ENCODE peak calls at places on chromosome 3, in five cellular contexts. H, J, M, O and Q are unnamed samples. For H3K4me1, the result is how much of the 10 kb centered on the place peaks cover.

GRCh38 chr3:118705827-118706226 is 328.8 kb downstream of the IGSF11 start:
- DNase-seq in H (no peak), J (no peak), M (no peak), O (no peak), Q (no peak)

GRCh38 chr3:149830902-149831301 is 17.9 kb downstream of the RNF13 start:
- DNase-seq in H (no peak), J (peak), M (no peak), O (no peak), Q (no peak)

GRCh38 chr3:197499427-197499826 is 56.3 kb downstream of the BDH1 start:
- DNase-seq in H (no peak), J (no peak), M (peak), O (no peak), Q (no peak)

GRCh38 chr3:175672119-175672689 is 813.1 kb downstream of the NAALADL2 start:
- DNase-seq in H (no peak), J (no peak), M (peak), O (peak), Q (no peak)

GRCh38 chr3:114455432-114455831 is 161.6 kb downstream of the TIGIT start:
- DNase-seq in H (no peak), J (no peak), M (no peak), O (no peak), Q (no peak)

GRCh38 chr3:15630646-15631350 is 29.3 kb downstream of the BTD start:
- DNase-seq in H (no peak), J (no peak), M (peak), O (peak), Q (no peak)

GRCh38 chr3:127760361-127760760 is 62.0 kb downstream of the MGLL start:
- DNase-seq in H (no peak), J (no peak), M (no peak), O (no peak), Q (no peak)

GRCh38 chr3:178455966-178456365 is 80.3 kb upstream of the KCNMB2 start:
- DNase-seq in H (no peak), J (no peak), M (no peak), O (no peak), Q (no peak)

GRCh38 chr3:69288161-69288895 is 97.6 kb downstream of the FRMD4B start:
- DNase-seq in H (no peak), J (no peak), M (peak), O (no peak), Q (no peak)

GRCh38 chr3:72161870-72162617 is 377.1 kb upstream of the PROK2 start:
- DNase-seq in H (no peak), J (no peak), M (no peak), O (no peak), Q (no peak)

GRCh38 chr3:187849255-187849654 is 104.0 kb upstream of the BCL6 start:
- DNase-seq in H (no peak), J (no peak), M (no peak), O (no peak), Q (no peak)

GRCh38 chr3:54433846-54434245 is 311.5 kb downstream of the CACNA2D3 start:
- DNase-seq in H (no peak), J (no peak), M (no peak), O (peak), Q (no peak)

GRCh38 chr3:71214797-71215196 is 368.7 kb downstream of the FOXP1 start:
- DNase-seq in H (no peak), J (no peak), M (no peak), O (no peak), Q (no peak)

GRCh38 chr3:65412591-65412990 is 626.1 kb downstream of the MAGI1 start:
- DNase-seq in H (no peak), J (no peak), M (no peak), O (no peak), Q (no peak)

GRCh38 chr3:190534386-190534785 is 20.5 kb downstream of the IL1RAP start:
- DNase-seq in H (no peak), J (no peak), M (no peak), O (no peak), Q (no peak)

GRCh38 chr3:114597012-114597411 is 303.2 kb downstream of the TIGIT start:
- DNase-seq in H (no peak), J (no peak), M (no peak), O (peak), Q (no peak)

GRCh38 chr3:102356506-102356905 is 78.3 kb upstream of the ZPLD1 start:
- DNase-seq in H (no peak), J (no peak), M (no peak), O (no peak), Q (no peak)

GRCh38 chr3:138043266-138044029 is 33.5 kb downstream of the CLDN18 start:
- DNase-seq in H (no peak), J (no peak), M (peak), O (peak), Q (no peak)

GRCh38 chr3:52432631-52433030 is 12.3 kb downstream of the SEMA3G start:
- DNase-seq in H (no peak), J (no peak), M (no peak), O (no peak), Q (peak)

GRCh38 chr3:129025108-129025507 is 24.0 kb downstream of the EFCC1 start:
- DNase-seq in H (no peak), J (no peak), M (no peak), O (no peak), Q (peak)

GRCh38 chr3:172516318-172517214 is 6.7 kb downstream of the TNFSF10 start:
- DNase-seq in H (peak), J (no peak), M (no peak), O (peak), Q (peak)
- H3K4me1 ChIP-seq in H (under half), J (under half), M (half or more), O (under half), Q (under half)

GRCh38 chr3:62319570-62320243 is 53.6 kb downstream of the FEZF2 start:
- DNase-seq in H (no peak), J (no peak), M (no peak), O (no peak), Q (no peak)

GRCh38 chr3:62316525-62316924 is 56.8 kb downstream of the FEZF2 start:
- DNase-seq in H (no peak), J (no peak), M (no peak), O (no peak), Q (no peak)

GRCh38 chr3:62318752-62319569 is 54.4 kb downstream of the FEZF2 start:
- DNase-seq in H (peak), J (peak), M (peak), O (peak), Q (peak)

GRCh38 chr3:62323241-62323640 is 50.1 kb downstream of the FEZF2 start:
- DNase-seq in H (no peak), J (no peak), M (no peak), O (no peak), Q (no peak)

DNA sequence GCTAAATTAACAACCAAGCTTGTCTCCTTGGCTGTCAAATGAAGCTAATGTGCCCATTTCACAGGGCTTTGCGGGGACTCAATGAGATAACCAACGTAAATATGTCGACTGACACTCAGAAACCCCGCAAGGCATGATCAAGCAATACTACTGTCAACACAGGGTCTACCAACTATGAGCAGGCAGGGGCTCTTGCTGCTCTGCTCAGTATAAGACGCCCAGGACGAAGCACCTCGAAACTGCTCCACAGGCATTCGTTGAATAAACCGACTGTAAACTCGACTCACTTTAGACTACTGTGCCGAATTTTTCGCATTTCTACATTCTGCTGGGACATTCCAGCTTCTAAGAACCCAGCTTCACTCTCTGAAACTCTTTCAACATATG is 55.0 kb downstream of the FEZF2 start:
- DNase-seq in H (no peak), J (no peak), M (no peak), O (no peak), Q (no peak)
- H3K4me3 ChIP-seq in H (peak), J (no peak), M (peak), O (peak), Q (peak)

GRCh38 chr3:152380048-152380447 is 111.3 kb downstream of the MBNL1 start:
- DNase-seq in H (no peak), J (no peak), M (no peak), O (peak), Q (no peak)

GRCh38 chr3:152377184-152377570 is 108.4 kb downstream of the MBNL1 start:
- DNase-seq in H (no peak), J (no peak), M (no peak), O (no peak), Q (no peak)

GRCh38 chr3:152381881-152382295 is 113.2 kb downstream of the MBNL1 start:
- DNase-seq in H (no peak), J (no peak), M (no peak), O (peak), Q (no peak)

GRCh38 chr3:152376351-152377183 is 107.8 kb downstream of the MBNL1 start:
- DNase-seq in H (no peak), J (peak), M (no peak), O (peak), Q (peak)

GRCh38 chr3:152379415-152380042 is 110.8 kb downstream of the MBNL1 start:
- DNase-seq in H (no peak), J (no peak), M (no peak), O (no peak), Q (no peak)
- H3K4me1 ChIP-seq in H (under half), J (half or more), M (under half), O (under half), Q (under half)

DNA sequence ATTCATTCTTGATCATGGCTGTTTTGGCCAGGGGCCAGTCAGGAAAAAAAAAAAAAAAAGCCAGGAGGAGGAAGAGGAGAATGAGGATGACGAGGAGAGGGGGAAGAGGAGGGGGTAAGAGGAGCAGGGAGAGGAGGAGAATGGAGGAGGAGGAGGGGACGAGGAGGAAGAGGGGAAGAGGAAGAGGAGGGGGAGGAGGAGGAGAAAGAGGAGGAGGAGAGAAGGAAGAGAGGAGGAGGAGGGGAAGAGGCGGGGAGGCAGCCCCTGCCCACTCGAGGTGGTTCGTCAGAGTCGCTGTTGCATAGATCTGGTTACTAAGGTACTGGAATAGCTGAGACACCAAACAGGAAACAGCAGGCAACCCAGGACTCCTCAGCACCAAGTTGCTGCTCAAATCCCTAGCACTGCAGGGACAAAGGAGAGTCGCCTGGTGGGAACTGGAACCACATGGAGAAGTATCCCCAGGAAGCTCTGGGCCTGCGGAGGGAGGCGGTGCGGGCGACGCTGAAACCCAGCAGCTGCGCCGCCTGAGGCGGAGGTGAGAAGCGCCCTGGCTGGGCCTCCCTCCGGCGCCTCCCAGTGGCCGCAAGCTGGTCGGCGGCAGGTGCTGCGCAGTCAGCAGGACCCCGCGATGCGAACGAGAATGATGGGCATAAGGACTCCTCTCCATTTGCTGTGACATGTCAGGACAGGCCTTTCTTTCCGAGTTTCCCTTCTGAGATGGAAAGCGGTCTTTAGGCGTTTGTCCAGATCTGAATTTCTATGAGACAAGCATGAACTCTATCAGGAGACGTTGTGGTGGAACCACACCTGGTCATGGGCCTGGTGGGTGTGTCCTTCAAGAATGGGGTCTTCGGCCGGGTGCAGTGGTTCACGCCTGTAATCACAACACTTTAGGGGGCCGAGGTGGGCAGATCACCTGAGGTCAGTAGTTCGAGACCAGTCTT is 17.5 kb downstream of the FAM240A start:
- DNase-seq in H (peak), J (peak), M (peak), O (peak), Q (peak)
- H3K4me3 ChIP-seq in H (no peak), J (no peak), M (no peak), O (no peak), Q (peak)

GRCh38 chr3:170804095-170804494 is 65.9 kb downstream of the RPL22L1 start:
- DNase-seq in H (no peak), J (no peak), M (peak), O (no peak), Q (no peak)
- H3K4me1 ChIP-seq in H (under half), J (under half), M (under half), O (under half), Q (under half)

GRCh38 chr3:14145236-14145635 is 20.4 kb downstream of the TMEM43 start:
- DNase-seq in H (no peak), J (no peak), M (no peak), O (peak), Q (no peak)
- H3K4me3 ChIP-seq in H (no peak), J (no peak), M (no peak), O (no peak), Q (peak)

GRCh38 chr3:112111785-112112402 is 21.2 kb downstream of the GCSAM start:
- DNase-seq in H (peak), J (peak), M (no peak), O (peak), Q (peak)
- H3K4me1 ChIP-seq in H (under half), J (half or more), M (under half), O (under half), Q (under half)

GRCh38 chr3:33481018-33481621 is 40.9 kb upstream of the UBP1 start:
- DNase-seq in H (no peak), J (no peak), M (no peak), O (no peak), Q (no peak)

GRCh38 chr3:33482126-33482525 is 41.9 kb upstream of the UBP1 start:
- DNase-seq in H (no peak), J (no peak), M (no peak), O (peak), Q (no peak)
- H3K4me3 ChIP-seq in H (no peak), J (no peak), M (no peak), O (no peak), Q (no peak)

DNA sequence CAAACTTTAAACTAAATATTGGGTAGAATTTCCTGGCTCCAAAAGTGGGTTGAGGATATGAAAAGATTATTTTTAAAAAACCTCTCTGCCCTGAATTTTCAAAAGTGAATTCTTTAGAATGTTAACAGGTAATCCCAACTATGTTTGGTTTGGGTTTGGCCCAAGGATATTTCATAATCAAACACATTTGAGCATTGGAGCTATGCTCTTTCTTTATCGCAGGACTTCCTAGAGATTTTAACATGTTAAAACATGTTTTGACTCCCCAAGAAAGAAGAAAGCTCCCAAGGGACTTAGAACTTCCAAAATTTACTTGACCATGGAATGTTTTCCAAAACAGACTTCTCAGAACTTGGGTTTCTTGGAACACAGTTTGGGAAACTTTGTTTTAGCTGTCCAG is 75.6 kb upstream of the SYNPR start:
- DNase-seq in H (no peak), J (no peak), M (no peak), O (no peak), Q (no peak)
- H3K4me1 ChIP-seq in H (under half), J (under half), M (under half), O (under half), Q (under half)

DNA sequence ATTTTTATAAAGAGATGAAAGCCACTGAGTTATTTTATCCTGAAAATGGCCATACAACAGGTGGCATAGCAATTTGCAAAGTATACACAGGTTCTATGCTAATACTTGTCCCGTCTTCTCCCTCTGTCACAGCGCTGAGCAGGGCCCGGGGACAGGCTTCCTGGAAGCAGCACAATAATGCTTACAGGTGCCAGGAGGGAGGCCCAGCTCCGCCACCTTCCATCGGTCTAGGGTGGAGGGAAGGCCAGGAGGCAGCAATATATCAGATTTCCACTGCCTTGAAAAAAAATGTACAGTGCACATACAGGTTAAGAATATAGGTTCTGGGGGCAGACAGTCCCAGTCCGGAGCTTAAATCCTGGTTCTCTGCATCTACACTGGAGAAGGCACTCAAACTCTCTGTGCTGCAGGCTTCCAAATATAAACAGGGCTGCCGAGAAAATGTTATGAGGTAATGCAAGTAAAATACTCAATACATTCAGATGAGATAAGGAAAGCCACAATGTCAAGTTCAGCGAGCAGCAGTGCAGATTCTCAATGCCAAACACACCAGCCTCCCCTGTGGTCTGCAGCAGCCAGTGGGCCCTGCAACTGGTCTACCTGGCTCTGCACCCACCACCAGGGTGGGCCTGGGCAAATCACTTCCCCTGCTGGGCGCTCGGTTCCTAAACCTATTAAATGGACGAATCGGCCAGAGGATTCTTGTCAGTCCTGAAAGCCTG is 189.6 kb downstream of the XXYLT1 start:
- DNase-seq in H (no peak), J (no peak), M (no peak), O (peak), Q (no peak)
- H3K4me3 ChIP-seq in H (no peak), J (no peak), M (no peak), O (no peak), Q (no peak)